ENCODE peak calls at places on chromosomes 11 and 22, in four cellular contexts. V is fibroblast of pulmonary artery, Y is GM06990, S is SJSA1. E is an unnamed sample.

GRCh38 chr11:44467931-44468330 is 97.5 kb upstream of the CD82 start:
- DNase-seq in V (no peak), Y (no peak), S (no peak), E (no peak)

GRCh38 chr22:22996511-22997261 is 73.6 kb upstream of the GNAZ start:
- DNase-seq in V (no peak), Y (no peak), S (no peak), E (no peak)

GRCh38 chr22:27870234-27871191 is 48.5 kb downstream of the PITPNB start:
- DNase-seq in S (no peak), V (no peak), Y (no peak), E (no peak)

GRCh38 chr22:40855104-40855959 is 1.1 kb downstream of the ST13 start:
- DNase-seq in Y (peak; percentile 7), S (no peak), V (peak; percentile 40), E (no peak)

GRCh38 chr11:131693756-131694155 is 323.3 kb downstream of the NTM start:
- DNase-seq in Y (no peak), S (no peak), V (no peak), E (no peak)

GRCh38 chr11:12693485-12694181 is 19.4 kb downstream of the TEAD1 start:
- DNase-seq in Y (no peak), V (peak; percentile 98), S (peak; percentile 98), E (no peak)

GRCh38 chr11:103433380-103433779 is 324.2 kb downstream of the DYNC2H1 start:
- DNase-seq in V (peak; percentile 55), Y (no peak), S (peak; percentile 26), E (no peak)

GRCh38 chr11:105181100-105181499 is 41.5 kb upstream of the CARD18 start:
- DNase-seq in S (peak; percentile 5), V (peak; percentile 93), Y (no peak), E (no peak)

GRCh38 chr11:2453436-2453835 is 8.6 kb downstream of the KCNQ1 start:
- DNase-seq in V (no peak), S (no peak), Y (no peak), E (no peak)

GRCh38 chr11:31817621-31818493 is 6.7 kb upstream of the PAX6 start:
- DNase-seq in V (no peak), Y (no peak), S (no peak), E (no peak)

GRCh38 chr11:43245471-43245870 is 66.3 kb upstream of the API5 start:
- DNase-seq in V (no peak), Y (no peak), S (no peak), E (no peak)

GRCh38 chr11:65604258-65604657 is 8.7 kb upstream of the KCNK7 start:
- DNase-seq in V (no peak), S (no peak), Y (no peak), E (no peak)

GRCh38 chr11:83726316-83726715 is 440.1 kb upstream of the CCDC90B start:
- DNase-seq in S (no peak), Y (no peak), V (no peak), E (no peak)

GRCh38 chr22:30210235-30210831 is 36.2 kb downstream of the LIF start:
- DNase-seq in Y (no peak), S (peak; percentile 75), V (peak; percentile 81), E (no peak)

GRCh38 chr11:118398797-118399564 is 2.4 kb upstream of the ATP5MG start:
- DNase-seq in S (no peak), Y (no peak), V (peak; percentile 23), E (no peak)

GRCh38 chr11:130295657-130296056 is 19.1 kb downstream of the ZBTB44 start:
- DNase-seq in V (no peak), S (no peak), Y (no peak), E (no peak)

GRCh38 chr11:469684-470667 is 19.9 kb downstream of the PTDSS2 start:
- DNase-seq in V (peak; percentile 88), S (peak; percentile 40), Y (no peak), E (no peak)

GRCh38 chr11:35474677-35475076 is 50.7 kb downstream of the PAMR1 start:
- DNase-seq in V (no peak), Y (no peak), S (no peak), E (no peak)

GRCh38 chr11:95831198-95831883 is 41.0 kb downstream of the CEP57 start:
- DNase-seq in V (peak; percentile 57), S (peak; percentile 52), Y (no peak), E (no peak)

GRCh38 chr11:19259487-19260345 is 19.0 kb upstream of the E2F8 start:
- DNase-seq in V (peak; percentile 69), Y (peak; percentile 24), S (peak; percentile 25), E (no peak)

GRCh38 chr11:61820174-61820573 is 3.4 kb upstream of the FADS1 start:
- DNase-seq in S (no peak), V (no peak), Y (no peak), E (no peak)

GRCh38 chr22:23402275-23403151 is 177.6 kb downstream of the IGLL1 start:
- DNase-seq in V (peak; percentile 53), Y (peak; percentile 78), S (no peak), E (no peak)

GRCh38 chr11:59097113-59097708 is 9.8 kb upstream of the FAM111B start:
- DNase-seq in V (peak; percentile 72), Y (peak; percentile 29), S (peak; percentile 48), E (no peak)

GRCh38 chr11:66543263-66544107 is 2.4 kb downstream of the ZDHHC24 start:
- DNase-seq in Y (peak; percentile 85), V (peak; percentile 61), S (no peak), E (peak; percentile 38)

GRCh38 chr11:10930224-10930960 is 72.5 kb upstream of the ZBED5 start:
- DNase-seq in Y (peak; percentile 15), V (peak; percentile 39), S (peak; percentile 70), E (no peak)

E was measured in GM12878.